ENCODE peak calls at places on chromosomes 2 and 18, in nine cellular contexts. One of them, this sample, is unnamed.

GRCh38 chr2:240204431-240205276 is 64.2 kb upstream of the OTOS start:
- DNase-seq in type B pancreatic cell: no peak
- DNase-seq in heart left ventricle: no peak
- DNase-seq in astrocyte of the spinal cord: no peak
- DNase-seq in cardiac fibroblast: no peak
- DNase-seq in GM12878: no peak
- DNase-seq in choroid plexus epithelial cell: no peak
- DNase-seq in omental fat pad: no peak
- DNase-seq in OCI-LY7: no peak
- DNase-seq in this sample: no peak

GRCh38 chr2:165113414-165113813 is 90.4 kb downstream of the SCN3A start:
- DNase-seq in type B pancreatic cell: no peak
- DNase-seq in heart left ventricle: no peak
- DNase-seq in astrocyte of the spinal cord: peak; percentile 47
- DNase-seq in cardiac fibroblast: no peak
- DNase-seq in GM12878: no peak
- DNase-seq in choroid plexus epithelial cell: peak; percentile 63
- DNase-seq in omental fat pad: no peak
- DNase-seq in OCI-LY7: no peak
- DNase-seq in this sample: no peak

GRCh38 chr2:134173338-134174016 is 80.4 kb upstream of the MGAT5 start:
- DNase-seq in type B pancreatic cell: no peak
- DNase-seq in heart left ventricle: peak; percentile 70
- DNase-seq in astrocyte of the spinal cord: no peak
- DNase-seq in cardiac fibroblast: no peak
- DNase-seq in GM12878: no peak
- DNase-seq in choroid plexus epithelial cell: no peak
- DNase-seq in omental fat pad: no peak
- DNase-seq in OCI-LY7: no peak
- DNase-seq in this sample: no peak

GRCh38 chr2:118841828-118842461 is 5.5 kb downstream of the EN1 start:
- DNase-seq in type B pancreatic cell: no peak
- DNase-seq in heart left ventricle: no peak
- DNase-seq in astrocyte of the spinal cord: no peak
- DNase-seq in cardiac fibroblast: no peak
- DNase-seq in GM12878: no peak
- DNase-seq in choroid plexus epithelial cell: no peak
- DNase-seq in omental fat pad: no peak
- DNase-seq in OCI-LY7: no peak
- DNase-seq in this sample: peak; percentile 26

GRCh38 chr2:207131634-207132418 is 33.9 kb downstream of the KLF7 start:
- DNase-seq in type B pancreatic cell: no peak
- DNase-seq in heart left ventricle: no peak
- DNase-seq in astrocyte of the spinal cord: peak; percentile 29
- DNase-seq in cardiac fibroblast: no peak
- DNase-seq in GM12878: no peak
- DNase-seq in choroid plexus epithelial cell: no peak
- DNase-seq in omental fat pad: no peak
- DNase-seq in OCI-LY7: no peak
- DNase-seq in this sample: no peak

GRCh38 chr2:97870396-97870843 is 125.3 kb downstream of the TMEM131 start:
- DNase-seq in type B pancreatic cell: no peak
- DNase-seq in heart left ventricle: no peak
- DNase-seq in astrocyte of the spinal cord: peak; percentile 92
- DNase-seq in cardiac fibroblast: peak; percentile 70
- DNase-seq in GM12878: peak; percentile 87
- DNase-seq in choroid plexus epithelial cell: peak; percentile 89
- DNase-seq in omental fat pad: no peak
- DNase-seq in OCI-LY7: peak; percentile 55
- DNase-seq in this sample: no peak

GRCh38 chr18:24369420-24369819 is 28.2 kb downstream of the OSBPL1A start:
- DNase-seq in type B pancreatic cell: peak; percentile 10
- DNase-seq in heart left ventricle: no peak
- DNase-seq in astrocyte of the spinal cord: peak; percentile 61
- DNase-seq in cardiac fibroblast: peak; percentile 14
- DNase-seq in GM12878: no peak
- DNase-seq in choroid plexus epithelial cell: no peak
- DNase-seq in omental fat pad: no peak
- DNase-seq in OCI-LY7: no peak
- DNase-seq in this sample: no peak

GRCh38 chr2:217941339-217941738 is 61.5 kb downstream of the TNS1 start:
- DNase-seq in type B pancreatic cell: no peak
- DNase-seq in heart left ventricle: peak; percentile 46
- DNase-seq in astrocyte of the spinal cord: no peak
- DNase-seq in cardiac fibroblast: no peak
- DNase-seq in GM12878: no peak
- DNase-seq in choroid plexus epithelial cell: no peak
- DNase-seq in omental fat pad: no peak
- DNase-seq in OCI-LY7: no peak
- DNase-seq in this sample: no peak

GRCh38 chr2:224449212-224450147 is 47.6 kb upstream of the FAM124B start:
- DNase-seq in type B pancreatic cell: no peak
- DNase-seq in heart left ventricle: no peak
- DNase-seq in astrocyte of the spinal cord: no peak
- DNase-seq in cardiac fibroblast: peak; percentile 27
- DNase-seq in GM12878: no peak
- DNase-seq in choroid plexus epithelial cell: peak; percentile 43
- DNase-seq in omental fat pad: no peak
- DNase-seq in OCI-LY7: peak; percentile 47
- DNase-seq in this sample: no peak

GRCh38 chr2:179460530-179460929 is 195.9 kb upstream of the SESTD1 start:
- DNase-seq in type B pancreatic cell: no peak
- DNase-seq in heart left ventricle: no peak
- DNase-seq in astrocyte of the spinal cord: peak; percentile 95
- DNase-seq in cardiac fibroblast: peak; percentile 90
- DNase-seq in GM12878: no peak
- DNase-seq in choroid plexus epithelial cell: peak; percentile 99
- DNase-seq in omental fat pad: peak; percentile 34
- DNase-seq in OCI-LY7: no peak
- DNase-seq in this sample: no peak

GRCh38 chr18:39846277-39846676 is 2108.8 kb upstream of the PIK3C3 start:
- DNase-seq in type B pancreatic cell: no peak
- DNase-seq in heart left ventricle: peak; percentile 36
- DNase-seq in astrocyte of the spinal cord: no peak
- DNase-seq in cardiac fibroblast: peak; percentile 83
- DNase-seq in GM12878: no peak
- DNase-seq in choroid plexus epithelial cell: peak; percentile 45
- DNase-seq in omental fat pad: no peak
- DNase-seq in OCI-LY7: no peak
- DNase-seq in this sample: no peak

DNA sequence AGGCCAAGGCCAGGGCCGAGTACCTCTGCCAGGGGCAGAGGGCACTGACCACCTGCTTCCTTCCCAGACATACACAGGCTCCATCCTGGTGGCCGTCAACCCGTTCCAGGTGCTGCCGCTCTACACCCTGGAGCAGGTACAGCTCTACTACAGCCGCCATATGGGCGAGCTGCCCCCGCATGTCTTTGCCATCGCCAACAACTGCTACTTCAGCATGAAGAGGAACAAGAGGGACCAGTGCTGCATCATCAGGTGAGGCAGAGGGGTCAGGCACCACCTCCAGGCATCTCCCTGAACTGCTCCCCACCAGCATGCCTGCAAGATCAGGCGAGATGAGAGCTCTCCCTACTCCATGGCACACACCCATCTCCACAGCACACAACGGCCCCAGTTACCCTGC is 31.1 kb downstream of the MYO7B start:
- DNase-seq in type B pancreatic cell: no peak
- DNase-seq in heart left ventricle: peak; percentile 8
- DNase-seq in astrocyte of the spinal cord: no peak
- DNase-seq in cardiac fibroblast: no peak
- DNase-seq in GM12878: no peak
- DNase-seq in choroid plexus epithelial cell: no peak
- DNase-seq in omental fat pad: no peak
- DNase-seq in OCI-LY7: no peak
- DNase-seq in this sample: no peak
- TF ChIP-seq CTCF in type B pancreatic cell: no peak
- TF ChIP-seq CTCF in heart left ventricle: no peak
- TF ChIP-seq CTCF in astrocyte of the spinal cord: no peak
- TF ChIP-seq CTCF in cardiac fibroblast: no peak
- TF ChIP-seq CTCF in GM12878: no peak
- TF ChIP-seq CTCF in choroid plexus epithelial cell: no peak
- TF ChIP-seq CTCF in omental fat pad: no peak
- TF ChIP-seq CTCF in OCI-LY7: no peak
- TF ChIP-seq CTCF in this sample: no peak

GRCh38 chr2:167752734-167753133 is 494.7 kb downstream of the STK39 start:
- DNase-seq in type B pancreatic cell: no peak
- DNase-seq in heart left ventricle: no peak
- DNase-seq in astrocyte of the spinal cord: no peak
- DNase-seq in cardiac fibroblast: no peak
- DNase-seq in GM12878: no peak
- DNase-seq in choroid plexus epithelial cell: no peak
- DNase-seq in omental fat pad: no peak
- DNase-seq in OCI-LY7: no peak
- DNase-seq in this sample: no peak
- TF ChIP-seq CTCF in type B pancreatic cell: no peak
- TF ChIP-seq CTCF in heart left ventricle: no peak
- TF ChIP-seq CTCF in astrocyte of the spinal cord: no peak
- TF ChIP-seq CTCF in cardiac fibroblast: no peak
- TF ChIP-seq CTCF in GM12878: no peak
- TF ChIP-seq CTCF in choroid plexus epithelial cell: no peak
- TF ChIP-seq CTCF in omental fat pad: no peak
- TF ChIP-seq CTCF in OCI-LY7: no peak
- TF ChIP-seq CTCF in this sample: no peak

DNA sequence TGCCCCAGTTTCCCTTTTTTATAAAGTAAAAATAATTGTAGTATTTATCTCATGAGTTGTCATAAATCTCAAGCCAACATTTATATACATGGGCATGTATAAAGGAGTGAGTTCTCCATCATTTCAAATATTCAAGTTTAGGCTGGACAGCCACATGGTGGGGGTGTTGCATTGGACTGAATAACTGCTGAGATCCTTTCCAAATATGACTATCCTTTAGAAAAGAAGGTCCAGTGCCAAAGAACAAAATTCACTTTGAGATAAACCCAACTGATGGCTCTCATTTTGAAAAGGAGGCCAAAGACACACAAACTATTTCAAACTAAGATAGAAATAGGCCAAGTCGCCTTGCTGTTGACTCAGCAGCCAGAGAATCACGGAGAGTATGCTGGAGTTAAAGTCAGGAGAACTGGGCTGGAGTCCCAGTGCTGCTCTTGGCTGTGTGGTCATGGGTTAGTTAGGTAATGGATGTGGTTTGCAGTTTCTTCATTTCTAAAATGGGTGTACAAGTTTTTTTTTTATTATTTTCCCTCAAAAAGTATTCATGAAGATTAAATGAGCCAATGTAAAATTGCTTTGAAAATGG is 204.4 kb upstream of the LRATD1 start:
- DNase-seq in type B pancreatic cell: no peak
- DNase-seq in heart left ventricle: no peak
- DNase-seq in astrocyte of the spinal cord: peak; percentile 90
- DNase-seq in cardiac fibroblast: no peak
- DNase-seq in GM12878: no peak
- DNase-seq in choroid plexus epithelial cell: peak; percentile 41
- DNase-seq in omental fat pad: no peak
- DNase-seq in OCI-LY7: no peak
- DNase-seq in this sample: no peak
- TF ChIP-seq CTCF in type B pancreatic cell: peak; percentile 27
- TF ChIP-seq CTCF in heart left ventricle: no peak
- TF ChIP-seq CTCF in astrocyte of the spinal cord: peak; percentile 25
- TF ChIP-seq CTCF in cardiac fibroblast: no peak
- TF ChIP-seq CTCF in GM12878: no peak
- TF ChIP-seq CTCF in choroid plexus epithelial cell: peak; percentile 10
- TF ChIP-seq CTCF in omental fat pad: no peak
- TF ChIP-seq CTCF in OCI-LY7: no peak
- TF ChIP-seq CTCF in this sample: no peak

GRCh38 chr2:9428965-9429577 is 5.6 kb downstream of the CPSF3 start:
- DNase-seq in type B pancreatic cell: no peak
- DNase-seq in heart left ventricle: no peak
- DNase-seq in astrocyte of the spinal cord: no peak
- DNase-seq in cardiac fibroblast: no peak
- DNase-seq in GM12878: no peak
- DNase-seq in choroid plexus epithelial cell: no peak
- DNase-seq in omental fat pad: no peak
- DNase-seq in OCI-LY7: no peak
- DNase-seq in this sample: no peak
- TF ChIP-seq CTCF in type B pancreatic cell: no peak
- TF ChIP-seq CTCF in heart left ventricle: no peak
- TF ChIP-seq CTCF in astrocyte of the spinal cord: no peak
- TF ChIP-seq CTCF in cardiac fibroblast: no peak
- TF ChIP-seq CTCF in GM12878: no peak
- TF ChIP-seq CTCF in choroid plexus epithelial cell: no peak
- TF ChIP-seq CTCF in omental fat pad: no peak
- TF ChIP-seq CTCF in OCI-LY7: no peak
- TF ChIP-seq CTCF in this sample: no peak

DNA sequence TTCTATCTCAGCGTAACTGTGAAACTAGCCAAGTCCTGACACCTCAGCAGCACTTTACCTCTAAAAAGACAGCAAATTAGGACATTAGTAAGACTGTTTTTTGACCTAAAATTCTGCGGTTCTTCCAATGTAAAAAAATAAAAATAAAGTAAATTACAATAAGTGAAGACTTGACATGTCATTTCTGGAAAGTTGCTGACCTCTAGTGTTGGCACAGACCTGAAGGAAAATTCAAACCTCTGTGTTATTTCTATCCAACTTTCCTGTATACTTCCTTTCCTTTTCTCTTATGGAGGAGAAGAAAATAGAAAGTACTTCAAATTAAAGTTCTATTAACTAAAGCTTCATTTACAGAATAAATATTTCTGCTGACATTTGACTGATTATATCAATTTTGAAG is 110.6 kb downstream of the TMEM182 start:
- DNase-seq in type B pancreatic cell: no peak
- DNase-seq in heart left ventricle: no peak
- DNase-seq in astrocyte of the spinal cord: no peak
- DNase-seq in cardiac fibroblast: no peak
- DNase-seq in GM12878: no peak
- DNase-seq in choroid plexus epithelial cell: peak; percentile 4
- DNase-seq in omental fat pad: no peak
- DNase-seq in OCI-LY7: no peak
- DNase-seq in this sample: no peak
- TF ChIP-seq CTCF in type B pancreatic cell: peak; percentile 51
- TF ChIP-seq CTCF in heart left ventricle: no peak
- TF ChIP-seq CTCF in astrocyte of the spinal cord: no peak
- TF ChIP-seq CTCF in cardiac fibroblast: no peak
- TF ChIP-seq CTCF in GM12878: no peak
- TF ChIP-seq CTCF in choroid plexus epithelial cell: no peak
- TF ChIP-seq CTCF in omental fat pad: no peak
- TF ChIP-seq CTCF in OCI-LY7: peak; percentile 31
- TF ChIP-seq CTCF in this sample: peak; percentile 39

GRCh38 chr2:84865181-84865783 is 15.6 kb downstream of the TRABD2A start:
- DNase-seq in type B pancreatic cell: no peak
- DNase-seq in heart left ventricle: no peak
- DNase-seq in astrocyte of the spinal cord: peak; percentile 23
- DNase-seq in cardiac fibroblast: peak; percentile 53
- DNase-seq in GM12878: no peak
- DNase-seq in choroid plexus epithelial cell: peak; percentile 61
- DNase-seq in omental fat pad: no peak
- DNase-seq in OCI-LY7: peak; percentile 64
- DNase-seq in this sample: no peak
- TF ChIP-seq CTCF in type B pancreatic cell: peak; percentile 39
- TF ChIP-seq CTCF in heart left ventricle: no peak
- TF ChIP-seq CTCF in astrocyte of the spinal cord: no peak
- TF ChIP-seq CTCF in cardiac fibroblast: peak; percentile 24
- TF ChIP-seq CTCF in GM12878: peak; percentile 41
- TF ChIP-seq CTCF in choroid plexus epithelial cell: peak; percentile 36
- TF ChIP-seq CTCF in omental fat pad: no peak
- TF ChIP-seq CTCF in OCI-LY7: peak; percentile 84
- TF ChIP-seq CTCF in this sample: no peak